ENCODE peak calls at places on chromosomes 4 and X, in seven cellular contexts. One of them, this sample, is unnamed.

GRCh38 chr4:189613202-189613601 is 327.5 kb upstream of the FRG1 start:
- DNase-seq in activated naive CD8-positive, alpha-beta T cell treated with anti-CD3 and anti-CD28 coated beads, Interleukin-2, amount 50 U/mL, for 24 hours: no peak
- DNase-seq in ELF-1: no peak
- DNase-seq in NCI-H1417 treated with DMSO at 0.1 percent for 48 hours: no peak
- DNase-seq in A549: no peak
- DNase-seq in GM13976: no peak
- DNase-seq in AG08395: no peak
- DNase-seq in this sample: no peak

GRCh38 chrX:47560179-47560830 is 700 bp upstream of the ARAF start:
- DNase-seq in activated naive CD8-positive, alpha-beta T cell treated with anti-CD3 and anti-CD28 coated beads, Interleukin-2, amount 50 U/mL, for 24 hours: no peak
- DNase-seq in NCI-H1417 treated with DMSO at 0.1 percent for 48 hours: no peak
- DNase-seq in A549: no peak
- DNase-seq in ELF-1: no peak
- DNase-seq in AG08395: no peak
- DNase-seq in GM13976: no peak
- DNase-seq in this sample: no peak

GRCh38 chrX:105765691-105766090 is 56.6 kb upstream of the NRK start:
- DNase-seq in activated naive CD8-positive, alpha-beta T cell treated with anti-CD3 and anti-CD28 coated beads, Interleukin-2, amount 50 U/mL, for 24 hours: no peak
- DNase-seq in ELF-1: no peak
- DNase-seq in NCI-H1417 treated with DMSO at 0.1 percent for 48 hours: no peak
- DNase-seq in GM13976: no peak
- DNase-seq in A549: no peak
- DNase-seq in AG08395: no peak
- DNase-seq in this sample: no peak

GRCh38 chr4:30847157-30847556 is 127.0 kb downstream of the PCDH7 start:
- DNase-seq in AG08395: no peak
- DNase-seq in A549: no peak
- DNase-seq in activated naive CD8-positive, alpha-beta T cell treated with anti-CD3 and anti-CD28 coated beads, Interleukin-2, amount 50 U/mL, for 24 hours: no peak
- DNase-seq in NCI-H1417 treated with DMSO at 0.1 percent for 48 hours: no peak
- DNase-seq in GM13976: no peak
- DNase-seq in ELF-1: no peak
- DNase-seq in this sample: no peak

GRCh38 chr4:150375025-150375424 is 206.9 kb upstream of the MAB21L2 start:
- DNase-seq in GM13976: no peak
- DNase-seq in NCI-H1417 treated with DMSO at 0.1 percent for 48 hours: no peak
- DNase-seq in activated naive CD8-positive, alpha-beta T cell treated with anti-CD3 and anti-CD28 coated beads, Interleukin-2, amount 50 U/mL, for 24 hours: no peak
- DNase-seq in AG08395: no peak
- DNase-seq in ELF-1: no peak
- DNase-seq in A549: no peak
- DNase-seq in this sample: no peak

GRCh38 chrX:17805120-17805519 is 56.0 kb downstream of the RAI2 start:
- DNase-seq in GM13976: no peak
- DNase-seq in AG08395: no peak
- DNase-seq in activated naive CD8-positive, alpha-beta T cell treated with anti-CD3 and anti-CD28 coated beads, Interleukin-2, amount 50 U/mL, for 24 hours: no peak
- DNase-seq in A549: no peak
- DNase-seq in ELF-1: peak; percentile 61
- DNase-seq in NCI-H1417 treated with DMSO at 0.1 percent for 48 hours: no peak
- DNase-seq in this sample: no peak

GRCh38 chrX:12949927-12950656 is 24.8 kb upstream of the TMSB4X start:
- DNase-seq in GM13976: no peak
- DNase-seq in ELF-1: no peak
- DNase-seq in A549: no peak
- DNase-seq in NCI-H1417 treated with DMSO at 0.1 percent for 48 hours: no peak
- DNase-seq in activated naive CD8-positive, alpha-beta T cell treated with anti-CD3 and anti-CD28 coated beads, Interleukin-2, amount 50 U/mL, for 24 hours: peak; percentile 83
- DNase-seq in AG08395: peak; percentile 81
- DNase-seq in this sample: peak; percentile 61

GRCh38 chrX:23756165-23756564 is 13.1 kb upstream of the ACOT9 start:
- DNase-seq in A549: peak; percentile 73
- DNase-seq in NCI-H1417 treated with DMSO at 0.1 percent for 48 hours: no peak
- DNase-seq in GM13976: peak; percentile 69
- DNase-seq in ELF-1: peak; percentile 63
- DNase-seq in activated naive CD8-positive, alpha-beta T cell treated with anti-CD3 and anti-CD28 coated beads, Interleukin-2, amount 50 U/mL, for 24 hours: peak; percentile 49
- DNase-seq in AG08395: peak; percentile 38
- DNase-seq in this sample: peak; percentile 1

GRCh38 chrX:48961585-48962091 is 4.2 kb upstream of the OTUD5 start:
- DNase-seq in A549: no peak
- DNase-seq in GM13976: no peak
- DNase-seq in AG08395: no peak
- DNase-seq in activated naive CD8-positive, alpha-beta T cell treated with anti-CD3 and anti-CD28 coated beads, Interleukin-2, amount 50 U/mL, for 24 hours: no peak
- DNase-seq in NCI-H1417 treated with DMSO at 0.1 percent for 48 hours: no peak
- DNase-seq in ELF-1: peak; percentile 83
- DNase-seq in this sample: no peak

GRCh38 chr4:13665711-13666660 is 38.5 kb upstream of the BOD1L1 start:
- DNase-seq in A549: no peak
- DNase-seq in activated naive CD8-positive, alpha-beta T cell treated with anti-CD3 and anti-CD28 coated beads, Interleukin-2, amount 50 U/mL, for 24 hours: no peak
- DNase-seq in GM13976: no peak
- DNase-seq in ELF-1: no peak
- DNase-seq in NCI-H1417 treated with DMSO at 0.1 percent for 48 hours: no peak
- DNase-seq in AG08395: no peak
- DNase-seq in this sample: no peak

GRCh38 chrX:24025741-24026402 is 1.1 kb downstream of the KLHL15 start:
- DNase-seq in activated naive CD8-positive, alpha-beta T cell treated with anti-CD3 and anti-CD28 coated beads, Interleukin-2, amount 50 U/mL, for 24 hours: no peak
- DNase-seq in A549: peak; percentile 82
- DNase-seq in AG08395: no peak
- DNase-seq in NCI-H1417 treated with DMSO at 0.1 percent for 48 hours: peak; percentile 48
- DNase-seq in ELF-1: peak; percentile 77
- DNase-seq in GM13976: no peak
- DNase-seq in this sample: no peak

GRCh38 chrX:34909151-34909550 is 33.4 kb upstream of the FAM47B start:
- DNase-seq in GM13976: no peak
- DNase-seq in NCI-H1417 treated with DMSO at 0.1 percent for 48 hours: no peak
- DNase-seq in ELF-1: no peak
- DNase-seq in AG08395: no peak
- DNase-seq in activated naive CD8-positive, alpha-beta T cell treated with anti-CD3 and anti-CD28 coated beads, Interleukin-2, amount 50 U/mL, for 24 hours: no peak
- DNase-seq in A549: no peak
- DNase-seq in this sample: no peak

GRCh38 chr4:174764105-174764729 is 64.8 kb downstream of the GLRA3 start:
- DNase-seq in activated naive CD8-positive, alpha-beta T cell treated with anti-CD3 and anti-CD28 coated beads, Interleukin-2, amount 50 U/mL, for 24 hours: no peak
- DNase-seq in NCI-H1417 treated with DMSO at 0.1 percent for 48 hours: peak; percentile 25
- DNase-seq in GM13976: peak; percentile 26
- DNase-seq in AG08395: peak; percentile 21
- DNase-seq in ELF-1: no peak
- DNase-seq in A549: peak; percentile 42
- DNase-seq in this sample: no peak

GRCh38 chrX:19787305-19787704 is 100.1 kb downstream of the SH3KBP1 start:
- DNase-seq in GM13976: no peak
- DNase-seq in activated naive CD8-positive, alpha-beta T cell treated with anti-CD3 and anti-CD28 coated beads, Interleukin-2, amount 50 U/mL, for 24 hours: no peak
- DNase-seq in AG08395: no peak
- DNase-seq in A549: no peak
- DNase-seq in NCI-H1417 treated with DMSO at 0.1 percent for 48 hours: no peak
- DNase-seq in ELF-1: no peak
- DNase-seq in this sample: no peak